ENCODE peak calls at places on chromosomes 6 and 20, in four cellular contexts. H is GM12878, V is K562, G is HepG2. E is an unnamed sample.

GRCh38 chr6:154888896-154889295 is 106.2 kb upstream of the TIAM2 start:
- DNase-seq in V (no peak), H (no peak), G (no peak), E (no peak)

GRCh38 chr20:50299325-50299629 is 108.6 kb downstream of the CEBPB start:
- DNase-seq in H (no peak), V (no peak), G (no peak), E (no peak)

GRCh38 chr6:81166770-81167169 is 585.7 kb downstream of the TENT5A start:
- DNase-seq in G (no peak), V (no peak), H (no peak), E (peak; percentile 28)

GRCh38 chr20:1392443-1392692 is 486 bp downstream of the FKBP1A start:
- DNase-seq in G (no peak), V (no peak), H (no peak), E (no peak)

GRCh38 chr6:108587258-108588059 is 26.7 kb downstream of the FOXO3 start:
- DNase-seq in G (peak; percentile 75), V (no peak), H (no peak), E (peak; percentile 92)

GRCh38 chr20:8301655-8302054 is 169.6 kb downstream of the PLCB1 start:
- DNase-seq in V (no peak), H (no peak), G (no peak), E (no peak)

GRCh38 chr6:109083657-109084056 is 11.0 kb downstream of the SESN1 start:
- DNase-seq in H (no peak), V (no peak), G (no peak), E (no peak)

GRCh38 chr6:170080828-170081368 is 210.0 kb downstream of the DLL1 start:
- DNase-seq in G (no peak), V (no peak), H (no peak), E (no peak)

GRCh38 chr6:161833099-161833860 is 559.4 kb upstream of the AGPAT4 start:
- DNase-seq in G (no peak), V (no peak), H (no peak), E (no peak)

GRCh38 chr6:100806280-100806679 is 74.8 kb downstream of the ASCC3 start:
- DNase-seq in V (no peak), H (no peak), G (no peak), E (no peak)
- H2AFZ ChIP-seq in V (no peak overlapping the region), H (no peak overlapping the region), G (no peak overlapping the region), E (no peak overlapping the region)

DNA sequence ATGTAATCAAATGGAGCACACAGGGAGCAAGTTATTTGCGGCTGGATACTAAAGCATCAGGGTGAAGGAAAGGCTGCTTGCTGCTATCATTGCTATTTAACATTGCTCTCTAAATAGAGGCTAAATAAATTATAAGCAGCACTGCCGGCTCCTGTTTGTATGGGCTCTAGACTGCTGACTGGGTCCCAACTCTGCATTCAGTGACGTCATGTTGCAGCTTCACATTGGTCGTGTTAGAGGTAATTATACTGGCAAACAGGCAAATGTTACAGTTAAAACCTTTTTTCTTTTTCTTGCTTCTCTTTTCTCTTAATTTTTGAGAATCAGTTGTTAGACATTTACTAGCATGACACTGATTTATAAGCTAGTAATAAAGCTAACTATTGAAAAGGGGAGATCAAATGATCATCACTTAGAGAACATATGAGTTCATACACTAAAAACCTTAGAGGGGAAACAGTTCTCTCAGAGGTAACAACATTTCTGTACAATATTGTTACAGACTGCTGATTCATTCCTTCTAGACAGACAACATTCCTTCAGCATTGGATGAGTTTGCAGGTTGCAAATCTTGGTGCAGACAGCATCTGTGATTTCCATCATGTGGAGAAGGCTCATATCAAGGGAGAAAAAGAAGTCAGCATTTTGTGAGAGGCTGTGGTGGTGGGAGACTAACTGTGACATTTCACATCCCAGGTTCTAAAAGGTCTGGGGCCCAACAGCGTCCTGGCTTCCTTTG is 15.9 kb downstream of the RFPL4B start:
- DNase-seq in H (no peak), V (no peak), G (no peak), E (peak; percentile 31)
- TF ChIP-seq SMC3 in H (no peak), V (no peak), G (no peak), E (no peak)

GRCh38 chr6:22682979-22683378 is 113.6 kb downstream of the HDGFL1 start:
- DNase-seq in V (no peak), G (no peak), H (no peak), E (no peak)
- TF ChIP-seq CEBPB in V (no peak), G (no peak), H (no peak), E (no peak)

DNA sequence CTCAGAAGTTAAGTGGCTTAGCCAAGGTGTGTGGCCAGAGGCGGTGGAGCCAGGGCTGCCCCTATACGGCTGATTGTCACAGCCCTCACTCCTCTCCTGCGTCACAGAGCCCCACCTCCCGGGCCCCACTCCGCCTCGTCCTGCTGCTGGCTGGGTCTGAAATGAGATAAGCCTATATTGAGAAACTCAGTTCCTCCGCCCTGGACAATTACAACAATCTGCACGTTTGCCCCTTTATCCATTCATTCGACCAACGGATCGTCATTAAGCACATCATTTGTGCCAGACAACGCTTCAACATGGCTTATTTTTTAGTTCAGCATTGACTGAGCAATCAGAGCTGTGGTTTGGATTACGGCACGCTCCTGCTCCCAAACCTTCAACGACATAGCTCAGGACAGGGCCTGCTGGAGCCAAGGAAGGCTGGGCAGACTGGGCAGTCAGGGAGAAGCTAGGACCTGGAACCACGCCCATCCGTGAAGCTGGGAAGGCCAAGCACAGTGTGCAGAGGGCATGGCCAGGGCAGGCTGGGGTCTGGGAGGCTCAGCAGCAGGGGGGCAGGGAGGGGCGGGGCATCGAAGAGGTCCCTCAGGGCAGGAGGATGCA is 16.6 kb upstream of the EZR start:
- DNase-seq in G (peak; percentile 40), H (no peak), V (peak; percentile 79), E (peak; percentile 30)
- H2AFZ ChIP-seq in G (peak overlapping the region; percentile 82), H (no peak overlapping the region), V (peak overlapping the region; percentile 93), E (peak overlapping the region; percentile 89)

DNA sequence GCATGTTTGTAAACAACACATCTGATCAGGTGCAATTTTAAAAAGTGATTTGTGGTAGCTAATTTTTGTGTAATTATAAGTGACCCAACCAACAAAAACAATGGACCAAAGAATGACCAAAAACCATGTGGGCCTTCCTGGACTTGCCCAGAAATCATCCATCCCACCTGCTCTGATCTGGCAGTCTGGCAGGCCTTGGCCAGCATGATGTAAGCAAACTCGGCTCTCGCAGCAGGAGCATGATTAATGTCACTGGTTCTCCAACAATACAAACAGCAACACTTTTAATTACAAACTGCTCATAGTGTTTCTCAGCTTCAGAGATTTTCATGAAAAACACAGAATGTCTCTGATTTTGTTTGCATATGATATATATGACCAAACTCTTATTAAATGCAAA is 16.1 kb downstream of the TP53INP2 start:
- DNase-seq in V (no peak), H (no peak), G (no peak), E (peak; percentile 26)
- TF ChIP-seq SMC3 in V (no peak), H (no peak), G (no peak), E (no peak)

GRCh38 chr20:51979226-51979625 is 176.9 kb upstream of the SALL4 start:
- DNase-seq in G (no peak), V (no peak), H (no peak), E (no peak)
- TF ChIP-seq CEBPB in G (no peak), V (no peak), H (no peak), E (no peak)

GRCh38 chr6:90466191-90466940 is 120.5 kb downstream of the MAP3K7 start:
- DNase-seq in G (no peak), H (no peak), V (peak; percentile 24), E (peak; percentile 16)
- H2AFZ ChIP-seq in G (no peak overlapping the region), H (no peak overlapping the region), V (peak overlapping the region; percentile 81), E (no peak overlapping the region)

GRCh38 chr20:47501117-47501482 is 587 bp upstream of the NCOA3 start:
- DNase-seq in V (no peak), G (no peak), H (no peak), E (peak; percentile 13)

GRCh38 chr20:47502801-47503239 is 1.1 kb downstream of the NCOA3 start:
- DNase-seq in G (peak; percentile 52), V (no peak), H (no peak), E (peak; percentile 62)

GRCh38 chr20:47501483-47502270 is at the start of gene NCOA3:
- DNase-seq in V (peak; percentile 98), G (peak; percentile 97), H (no peak), E (peak; percentile 92)

GRCh38 chr20:47503685-47504084 is 2.0 kb downstream of the NCOA3 start:
- DNase-seq in G (no peak), H (no peak), V (no peak), E (no peak)

DNA sequence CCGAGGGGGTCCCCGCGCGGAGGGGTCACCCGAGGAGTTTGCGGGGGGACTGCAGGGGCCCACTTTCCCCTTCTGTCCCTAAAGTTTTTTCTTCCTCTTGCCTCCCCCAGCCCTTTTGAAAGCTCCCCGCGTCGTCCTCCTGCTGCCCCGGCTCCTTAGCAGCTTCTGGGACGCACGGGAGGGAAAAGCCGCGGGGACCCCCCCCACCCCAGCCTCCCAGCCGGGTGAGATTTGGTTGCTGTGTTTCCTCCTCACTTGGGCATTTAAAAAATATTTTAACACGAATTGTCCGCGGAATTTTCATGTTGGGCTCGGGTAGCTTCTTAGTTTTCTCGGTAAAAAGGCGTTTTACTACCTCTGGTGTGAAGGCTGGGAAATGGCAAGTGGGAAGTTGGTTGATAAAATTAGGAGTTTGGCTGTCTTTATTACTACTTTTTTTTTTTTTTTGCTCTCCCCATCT is 614 bp downstream of the NCOA3 start:
- DNase-seq in H (no peak), G (no peak), V (peak; percentile 43), E (peak; percentile 8)
- TF ChIP-seq SMC3 in H (no peak), G (no peak), V (no peak), E (no peak)

GRCh38 chr6:93859964-93860363 is 440.6 kb upstream of the EPHA7 start:
- DNase-seq in V (no peak), H (no peak), G (no peak), E (no peak)

DNA sequence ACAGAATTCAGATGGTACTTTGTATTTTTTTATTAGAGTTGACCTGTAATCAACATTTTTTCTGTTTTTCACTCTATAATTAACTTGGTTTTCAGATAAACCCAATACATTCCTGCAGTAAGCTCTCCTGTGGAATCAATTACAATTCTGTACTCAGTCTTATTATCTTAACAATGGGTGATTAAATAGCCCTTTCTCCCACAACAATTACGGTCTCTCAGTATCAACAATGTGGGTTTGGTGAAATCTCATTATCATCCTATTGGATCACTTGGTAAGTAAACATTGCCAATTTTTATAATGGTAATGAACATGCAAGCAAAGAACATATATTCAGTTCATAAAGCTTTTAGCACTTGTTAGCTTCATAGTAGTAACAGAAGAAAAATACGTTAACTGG is 438.9 kb upstream of the EPHA7 start:
- DNase-seq in V (no peak), H (no peak), G (no peak), E (no peak)
- TF ChIP-seq CEBPB in V (no peak), H (no peak), G (no peak), E (no peak)

DNA sequence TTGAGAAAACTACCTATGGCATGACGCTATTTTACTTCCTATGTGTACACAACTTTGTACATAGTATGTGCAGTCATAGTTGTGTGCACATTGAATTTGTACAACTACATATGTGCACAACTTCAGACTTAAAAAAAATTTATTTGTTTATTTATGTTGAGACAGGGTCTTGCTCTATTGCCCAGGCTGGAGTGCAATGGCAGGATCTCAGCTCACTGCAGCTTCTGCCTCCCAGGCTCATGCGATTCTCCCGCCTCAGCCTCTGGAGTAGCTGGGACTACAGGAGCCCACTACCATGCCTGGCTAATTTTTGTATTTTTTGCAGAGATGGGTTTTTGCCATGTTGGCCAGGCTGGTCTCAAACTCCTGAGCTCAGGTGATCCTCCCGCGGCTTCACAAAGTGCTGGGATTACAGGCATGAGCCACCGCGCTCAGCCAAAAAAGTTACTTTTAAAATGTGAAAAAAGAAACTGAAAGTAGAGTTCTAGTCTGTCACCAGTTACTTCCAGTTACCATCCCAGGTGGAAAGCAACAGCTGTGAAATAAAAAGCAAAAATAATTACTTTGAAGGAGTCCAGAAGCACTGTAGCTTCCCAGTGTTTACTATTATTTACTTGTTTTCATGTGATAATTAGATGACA is 1.7 kb upstream of the ZKSCAN8 start:
- DNase-seq in V (no peak), G (no peak), H (no peak), E (no peak)
- H2AFZ ChIP-seq in V (peak overlapping the region; percentile 25), G (peak overlapping the region; percentile 39), H (no peak overlapping the region), E (no peak overlapping the region)